ENCODE peak calls at places on chromosomes 16 and 17, in eight cellular contexts. B, L, H, T, D, F, E and X are unnamed samples.
A peak's percentile ranks its signal among the peaks of the same experiment; 100 is the strongest.

GRCh38 chr16:4320571-4321137 is 4.8 kb downstream of the GLIS2 start:
- DNase-seq in B (no peak), L (no peak), H (no peak), T (no peak), D (no peak), F (no peak), E (no peak), X (no peak)

GRCh38 chr16:12440233-12440530 is 363.5 kb downstream of the CPPED1 start:
- DNase-seq in B (no peak), L (no peak), H (no peak), T (no peak), D (no peak), F (no peak), E (no peak), X (no peak)

GRCh38 chr16:63981639-63982038 is 1140.2 kb downstream of the CDH11 start:
- DNase-seq in B (no peak), L (no peak), H (no peak), T (no peak), D (no peak), F (no peak), E (no peak), X (no peak)

GRCh38 chr16:22336581-22336980 is 37.8 kb downstream of the CDR2 start:
- DNase-seq in B (no peak), L (no peak), H (no peak), T (no peak), D (no peak), F (no peak), E (no peak), X (no peak)

GRCh38 chr17:68054296-68054900 is 18.9 kb downstream of the KPNA2 start:
- DNase-seq in B (no peak), L (no peak), H (no peak), T (peak; percentile 32), D (no peak), F (no peak), E (no peak), X (no peak)

GRCh38 chr16:68343137-68343536 is 32.3 kb downstream of the PRMT7 start:
- DNase-seq in B (no peak), L (no peak), H (no peak), T (no peak), D (no peak), F (no peak), E (no peak), X (no peak)

GRCh38 chr17:62032480-62032879 is 32.6 kb downstream of the MED13 start:
- DNase-seq in B (no peak), L (no peak), H (no peak), T (no peak), D (no peak), F (no peak), E (no peak), X (no peak)

GRCh38 chr17:17492085-17492484 is 4.1 kb downstream of the RASD1 start:
- DNase-seq in B (no peak), L (no peak), H (no peak), T (no peak), D (no peak), F (no peak), E (no peak), X (no peak)

GRCh38 chr16:82011199-82011641 is at the start of gene SDR42E1:
- DNase-seq in B (no peak), L (peak; percentile 70), H (peak; percentile 13), T (peak; percentile 80), D (peak; percentile 85), F (peak; percentile 27), E (peak; percentile 29), X (peak; percentile 46)

GRCh38 chr17:8384801-8385335 is 1.9 kb upstream of the RPL26 start:
- DNase-seq in B (no peak), L (peak; percentile 79), H (no peak), T (no peak), D (no peak), F (no peak), E (peak; percentile 83), X (no peak)